ENCODE peak calls at places on chromosomes 5 and 9, in seven cellular contexts. H is skeletal muscle cell, I is keratinocyte, C is GM23248, U is cardiac fibroblast, Q is heart right ventricle, T is mucosa of descending colon. P is an unnamed sample.

GRCh38 chr5:122723606-122724352 is 51.1 kb upstream of the SNX2 start:
- DNase-seq in H (peak), I (no peak), C (peak), U (peak), Q (no peak), T (no peak), P (no peak)

GRCh38 chr5:115450741-115451140 is 93.8 kb downstream of the FEM1C start:
- DNase-seq in H (peak), I (no peak), C (peak), U (peak), Q (no peak), T (no peak), P (no peak)

GRCh38 chr5:134527961-134528424 is 2.5 kb downstream of the JADE2 start:
- DNase-seq in H (no peak), I (no peak), C (no peak), U (no peak), Q (no peak), T (no peak), P (peak)

GRCh38 chr9:135884328-135885035 is 22.9 kb downstream of the CAMSAP1 start:
- DNase-seq in H (no peak), I (no peak), C (peak), U (peak), Q (no peak), T (no peak), P (no peak)

GRCh38 chr9:20191239-20191840 is 402.5 kb upstream of the SLC24A2 start:
- DNase-seq in H (no peak), I (no peak), C (peak), U (no peak), Q (no peak), T (no peak), P (no peak)

GRCh38 chr9:76866689-76867088 is 39.2 kb downstream of the PRUNE2 start:
- DNase-seq in H (peak), I (no peak), C (peak), U (peak), Q (no peak), T (no peak), P (no peak)

GRCh38 chr5:133249593-133249992 is 197.8 kb downstream of the HSPA4 start:
- DNase-seq in H (no peak), I (no peak), C (no peak), U (no peak), Q (no peak), T (no peak), P (no peak)

GRCh38 chr5:116947691-116948528 is 373.3 kb upstream of the SEMA6A start:
- DNase-seq in H (no peak), I (peak), C (peak), U (peak), Q (peak), T (peak), P (no peak)

GRCh38 chr5:79858097-79858723 is 132.9 kb downstream of the MTX3 start:
- DNase-seq in H (no peak), I (peak), C (peak), U (peak), Q (peak), T (peak), P (no peak)

DNA sequence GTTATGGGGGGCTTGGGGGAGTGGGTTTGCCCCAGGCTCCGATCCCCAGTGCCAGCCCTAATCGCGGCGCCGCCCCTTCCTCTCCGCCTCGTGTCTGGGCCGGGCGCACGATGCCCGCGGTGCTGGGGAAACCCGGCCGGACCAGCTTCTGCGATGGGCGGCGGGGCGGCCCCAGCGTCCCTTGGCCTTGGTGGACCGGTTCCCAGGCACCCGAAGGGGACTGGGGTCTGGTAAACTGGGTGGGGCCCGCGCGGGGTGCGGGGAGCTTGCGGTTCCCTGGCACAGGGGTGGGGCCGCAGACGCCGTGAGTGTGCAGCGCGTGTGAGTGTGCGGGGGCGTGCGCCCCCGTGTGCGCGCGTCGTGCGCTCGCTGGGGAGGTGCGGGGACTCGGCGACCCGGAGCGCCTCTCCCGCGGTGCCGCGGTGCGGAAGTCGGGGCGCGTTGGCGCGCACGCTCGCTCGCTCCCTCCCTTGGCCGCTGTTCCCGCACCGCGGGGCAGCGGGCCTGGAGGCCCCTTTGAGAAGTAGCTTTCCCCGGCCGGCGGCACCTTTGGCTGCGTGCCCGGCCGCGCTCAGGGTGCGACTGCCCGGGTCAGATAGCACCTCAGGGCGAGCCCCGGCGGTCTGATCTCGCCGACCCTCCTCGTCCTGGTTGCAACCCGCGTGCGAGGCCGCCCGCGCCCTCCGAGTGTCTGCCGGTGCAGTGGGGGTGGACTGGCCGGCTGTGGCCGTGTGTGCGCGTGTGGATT is 568 bp downstream of the MACIR start:
- DNase-seq in H (no peak), I (no peak), C (peak), U (peak), Q (peak), T (peak), P (peak)
- H3K4me3 ChIP-seq in H (peak), I (peak), C (peak), U (peak), Q (peak), T (peak), P (peak)

GRCh38 chr5:74633710-74634109 is 6.8 kb downstream of the ENC1 start:
- DNase-seq in H (no peak), I (no peak), C (no peak), U (no peak), Q (no peak), T (no peak), P (no peak)
- H3K4me3 ChIP-seq in H (no peak), I (no peak), C (no peak), U (no peak), Q (no peak), T (no peak), P (no peak)

DNA sequence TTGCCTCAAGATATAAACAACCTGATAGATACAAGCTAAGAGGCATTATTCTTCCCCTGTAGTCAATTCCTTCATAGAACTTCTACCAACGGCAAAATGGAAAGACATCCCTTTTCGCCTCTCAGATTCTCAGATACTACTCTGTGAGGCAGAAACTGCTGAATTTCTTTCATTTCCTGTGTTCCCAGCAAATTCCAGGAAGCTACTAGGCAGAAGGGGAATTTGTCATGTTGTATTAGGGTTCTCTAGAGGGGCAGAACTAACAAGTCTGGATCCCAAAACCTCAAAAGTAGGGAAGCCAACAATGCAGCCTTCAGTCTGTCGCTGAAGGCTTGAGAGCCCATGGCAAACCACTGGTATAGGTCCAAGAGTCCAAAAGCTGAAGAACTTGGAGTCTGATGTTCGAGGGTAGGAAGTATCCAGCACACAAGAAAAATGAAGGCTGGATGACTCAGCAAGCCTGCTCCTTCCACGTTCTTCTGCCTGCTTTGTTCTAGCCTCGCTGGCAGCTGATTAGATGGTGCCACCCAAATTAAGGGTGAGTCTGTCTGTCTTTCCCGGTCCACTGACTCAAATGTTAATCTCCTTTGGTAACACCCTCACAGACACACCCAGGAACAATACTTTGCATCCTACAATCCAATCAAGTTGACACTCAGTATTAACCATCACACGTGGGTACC is 15.2 kb downstream of the RNF180 start:
- DNase-seq in H (no peak), I (peak), C (peak), U (peak), Q (no peak), T (no peak), P (no peak)
- H3K4me3 ChIP-seq in H (no peak), I (peak), C (no peak), U (no peak), Q (no peak), T (no peak), P (no peak)

GRCh38 chr5:179805070-179805528 is 1.6 kb downstream of the MGAT4B start:
- DNase-seq in H (no peak), I (no peak), C (no peak), U (no peak), Q (no peak), T (peak), P (peak)
- H3K4me3 ChIP-seq in H (peak), I (peak), C (peak), U (peak), Q (peak), T (peak), P (peak)

DNA sequence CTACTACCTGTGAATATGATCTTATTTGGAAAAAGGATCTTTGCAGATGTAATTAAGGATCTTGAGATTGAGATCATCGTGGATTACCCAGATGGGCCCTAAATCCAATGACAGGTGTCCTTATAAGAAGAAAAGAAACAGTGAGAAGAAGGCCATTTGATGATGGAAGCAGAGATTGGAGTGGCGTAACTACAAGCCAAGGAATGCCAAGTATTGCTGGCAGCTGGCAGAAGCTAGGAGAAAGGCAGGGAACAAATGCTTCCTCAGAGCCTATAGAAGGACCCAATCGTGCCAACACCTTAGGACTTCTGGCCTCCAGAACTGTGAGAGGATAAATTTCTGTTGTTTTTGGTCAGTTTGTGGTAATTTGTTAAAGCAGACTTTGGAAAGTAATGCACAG is 70.1 kb upstream of the PALM2AKAP2 start:
- DNase-seq in H (no peak), I (no peak), C (no peak), U (no peak), Q (no peak), T (no peak), P (no peak)
- H3K4me3 ChIP-seq in H (no peak), I (no peak), C (no peak), U (no peak), Q (no peak), T (no peak), P (no peak)

P was measured in kidney.